ENCODE peak calls at places on chromosomes 7 and 10, in five cellular contexts. C, D, W, M and L are unnamed samples.

GRCh38 chr7:26180792-26181198 is 19.8 kb downstream of the HNRNPA2B1 start:
- DNase-seq in W (no peak), M (no peak), D (no peak), C (no peak), L (no peak)

GRCh38 chr7:15199482-15199881 is 296.9 kb upstream of the DGKB start:
- DNase-seq in C (no peak), W (no peak), D (no peak), M (peak), L (no peak)

GRCh38 chr7:8125680-8126444 is 136.1 kb downstream of the ICA1 start:
- DNase-seq in M (no peak), C (no peak), D (peak), W (no peak), L (peak)

GRCh38 chr10:128411624-128412023 is 285.4 kb upstream of the MKI67 start:
- DNase-seq in W (no peak), C (no peak), D (no peak), M (no peak), L (no peak)

GRCh38 chr10:22669163-22669711 is 45.1 kb downstream of the PIP4K2A start:
- DNase-seq in M (no peak), D (no peak), W (no peak), C (no peak), L (no peak)

GRCh38 chr7:2616387-2616966 is 15.3 kb upstream of the TTYH3 start:
- DNase-seq in W (no peak), C (no peak), D (no peak), M (no peak), L (no peak)

GRCh38 chr7:29610031-29610490 is 46.4 kb downstream of the PRR15 start:
- DNase-seq in W (no peak), D (no peak), M (no peak), C (no peak), L (no peak)

GRCh38 chr7:73435471-73436009 is 2.0 kb downstream of the FZD9 start:
- DNase-seq in C (no peak), M (no peak), D (no peak), W (no peak), L (no peak)

GRCh38 chr10:118729641-118730258 is 25.0 kb downstream of the CACUL1 start:
- DNase-seq in D (no peak), W (no peak), M (no peak), C (no peak), L (no peak)

GRCh38 chr10:31808258-31809218 is 120.1 kb downstream of the ARHGAP12 start:
- DNase-seq in D (no peak), M (peak), C (peak), W (peak), L (no peak)

GRCh38 chr7:148434181-148434769 is 156.3 kb upstream of the C7orf33 start:
- DNase-seq in M (no peak), D (no peak), W (no peak), C (no peak), L (no peak)

GRCh38 chr10:82674036-82674435 is 799.0 kb downstream of the NRG3 start:
- DNase-seq in M (no peak), D (no peak), W (no peak), C (no peak), L (no peak)

GRCh38 chr7:18978108-18978495 is 139.3 kb downstream of the TWIST1 start:
- DNase-seq in C (no peak), W (no peak), D (no peak), M (peak), L (no peak)

GRCh38 chr7:74412061-74412460 is 41.6 kb upstream of the GTF2IRD1 start:
- DNase-seq in D (no peak), M (no peak), C (no peak), W (no peak), L (no peak)

GRCh38 chr10:46560381-46560780 is 3.9 kb upstream of the GPRIN2 start:
- DNase-seq in W (peak), M (no peak), C (no peak), D (peak), L (no peak)

GRCh38 chr7:22121702-22122474 is 176.2 kb upstream of the CDCA7L start:
- DNase-seq in D (no peak), M (no peak), W (no peak), C (no peak), L (no peak)

GRCh38 chr10:118488710-118489497 is 106.5 kb downstream of the PRLHR start:
- DNase-seq in D (no peak), M (no peak), W (no peak), C (no peak), L (no peak)

GRCh38 chr7:151671514-151671913 is 151.8 kb upstream of the RHEB start:
- DNase-seq in C (no peak), D (no peak), W (no peak), M (no peak), L (no peak)

GRCh38 chr10:69382382-69383117 is 34.2 kb downstream of the TACR2 start:
- DNase-seq in D (no peak), M (peak), C (no peak), W (no peak), L (no peak)

GRCh38 chr10:77925410-77925794 is 1.2 kb downstream of the DLG5 start:
- DNase-seq in C (no peak), M (peak), W (no peak), D (no peak), L (no peak)

GRCh38 chr7:152674860-152675760 is 831 bp downstream of the XRCC2 start:
- DNase-seq in W (no peak), D (no peak), M (peak), C (peak), L (no peak)

GRCh38 chr10:50470798-50471582 is 152.8 kb downstream of the SGMS1 start:
- DNase-seq in M (peak), D (no peak), C (no peak), W (no peak), L (no peak)

GRCh38 chr10:121694966-121695340 is 96.7 kb upstream of the FGFR2 start:
- DNase-seq in W (peak), D (no peak), M (no peak), C (peak), L (no peak)

GRCh38 chr10:102120142-102120986 is at the start of gene LDB1:
- DNase-seq in D (peak), C (peak), M (peak), W (peak), L (peak)
- TF ChIP-seq CTCF in D (no peak), C (no peak), M (peak), W (no peak), L (no peak)

DNA sequence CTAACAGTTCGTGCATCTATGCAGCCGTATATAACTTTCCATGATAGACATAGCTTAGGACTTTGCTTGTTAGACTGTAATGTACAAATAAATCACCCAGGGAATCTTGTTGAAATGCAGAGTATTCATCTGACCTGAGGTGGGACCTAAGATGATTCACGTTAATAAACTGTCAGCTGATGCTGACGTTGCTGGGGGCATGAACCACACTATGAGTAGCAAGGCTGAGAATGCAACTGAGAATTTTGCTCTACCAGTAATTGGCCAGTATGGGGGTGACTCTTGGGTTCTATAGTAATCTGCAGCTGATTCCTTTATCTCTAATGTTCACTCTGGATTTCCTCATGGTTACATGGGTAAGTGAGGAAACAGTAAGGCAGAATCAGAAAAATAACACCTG is 130.1 kb upstream of the MALRD1 start:
- DNase-seq in W (no peak), D (no peak), C (no peak), M (peak), L (no peak)
- TF ChIP-seq CTCF in W (no peak), D (no peak), C (no peak), M (no peak), L (no peak)

GRCh38 chr7:6486438-6487183 is 38.9 kb upstream of the DAGLB start:
- DNase-seq in M (no peak), C (no peak), D (no peak), W (no peak), L (no peak)

GRCh38 chr7:6487184-6487545 is 39.4 kb upstream of the DAGLB start:
- DNase-seq in M (no peak), W (no peak), C (no peak), D (no peak), L (no peak)

GRCh38 chr7:6494365-6494764 is 46.6 kb upstream of the DAGLB start:
- DNase-seq in M (no peak), C (no peak), D (no peak), W (no peak), L (no peak)

DNA sequence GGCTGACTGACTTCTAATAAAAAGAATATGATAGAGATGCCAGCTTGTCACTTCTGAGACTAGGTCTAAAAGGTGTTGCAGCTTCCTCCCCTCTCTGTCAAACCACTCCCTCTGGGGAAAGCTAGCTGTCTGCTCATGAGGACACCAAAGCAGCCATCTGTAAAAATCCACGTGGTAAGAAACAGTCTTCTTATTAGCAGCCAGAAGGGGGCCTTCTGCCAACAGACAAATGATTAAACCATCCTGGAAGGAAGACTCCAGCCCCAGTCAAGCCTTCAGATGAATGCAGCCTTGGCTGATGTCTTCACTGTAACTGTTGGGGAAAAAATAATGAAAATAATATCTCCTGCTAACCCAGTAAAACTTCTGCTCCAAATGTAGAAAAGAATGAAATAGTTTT is 41.9 kb upstream of the DAGLB start:
- DNase-seq in C (no peak), M (no peak), W (no peak), D (no peak), L (no peak)
- TF ChIP-seq CTCF in C (no peak), M (no peak), W (no peak), D (no peak), L (no peak)

GRCh38 chr7:156577645-156578577 is 62.7 kb upstream of the RNF32 start:
- DNase-seq in D (no peak), W (no peak), C (no peak), M (no peak), L (no peak)

GRCh38 chr7:156580036-156580435 is 60.5 kb upstream of the RNF32 start:
- DNase-seq in D (no peak), W (no peak), C (no peak), M (no peak), L (no peak)

GRCh38 chr7:156579566-156579965 is 61.0 kb upstream of the RNF32 start:
- DNase-seq in C (no peak), D (no peak), W (no peak), M (no peak), L (no peak)

GRCh38 chr7:156578978-156579430 is 61.6 kb upstream of the RNF32 start:
- DNase-seq in M (no peak), D (no peak), W (no peak), C (no peak), L (no peak)

GRCh38 chr7:156578578-156578940 is 62.0 kb upstream of the RNF32 start:
- DNase-seq in W (no peak), D (no peak), C (no peak), M (no peak), L (no peak)
- TF ChIP-seq CTCF in W (no peak), D (no peak), C (no peak), M (no peak), L (no peak)

DNA sequence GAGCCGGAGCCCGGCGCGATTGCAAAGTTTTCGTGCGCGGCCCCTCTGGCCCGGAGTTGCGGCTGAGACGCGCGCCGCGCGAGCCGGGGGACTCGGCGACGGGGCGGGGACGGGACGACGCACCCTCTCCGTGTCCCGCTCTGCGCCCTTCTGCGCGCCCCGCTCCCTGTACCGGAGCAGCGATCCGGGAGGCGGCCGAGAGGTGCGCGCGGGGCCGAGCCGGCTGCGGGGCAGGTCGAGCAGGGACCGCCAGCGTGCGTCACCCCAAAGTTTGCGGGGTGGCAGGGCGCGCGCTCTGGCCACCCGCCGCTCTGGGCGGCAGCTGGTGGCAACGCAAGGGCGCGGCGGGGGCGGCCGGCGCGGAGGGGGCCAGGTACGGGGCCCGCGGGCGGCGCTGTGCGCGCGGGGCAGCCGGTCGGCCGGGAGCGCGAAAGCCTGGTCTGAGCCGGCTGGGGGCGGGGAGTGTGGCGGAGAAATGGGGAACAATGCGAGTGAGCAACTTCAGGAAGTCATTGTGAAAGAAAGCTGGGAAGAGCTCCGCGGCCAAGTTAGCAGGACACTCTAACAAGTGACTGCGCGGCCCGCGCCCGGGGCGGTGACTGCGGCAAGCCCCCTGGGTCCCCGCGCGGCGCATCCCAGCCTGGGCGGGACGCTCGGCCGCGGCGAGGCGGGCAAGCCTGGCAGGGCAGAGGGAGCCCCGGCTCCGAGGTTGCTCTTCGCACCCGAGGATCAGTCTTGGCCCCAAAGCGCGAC is at the start of gene IKZF1:
- DNase-seq in C (peak), M (no peak), D (peak), W (peak), L (peak)
- TF ChIP-seq CTCF in C (no peak), M (no peak), D (no peak), W (no peak), L (peak)

GRCh38 chr7:109996411-109996810 is 1094.5 kb upstream of the LRRN3 start:
- DNase-seq in M (no peak), C (no peak), D (no peak), W (no peak), L (no peak)
- TF ChIP-seq CTCF in M (no peak), C (no peak), D (no peak), W (no peak), L (no peak)